ENCODE peak calls at places on chromosomes 1 and 21, in seven cellular contexts. C is fibroblast of villous mesenchyme; B is hepatocyte; V is nephron progenitor cell; N is foreskin fibroblast; D is CD8-positive, alpha-beta T cell; K is heart left ventricle. E is an unnamed sample.

GRCh38 chr1:41870076-41870562 is 48.6 kb downstream of the HIVEP3 start:
- DNase-seq in C (peak), D (no peak), B (no peak), N (peak), V (no peak), K (no peak), E (peak)

GRCh38 chr1:63731117-63732043 is 42.4 kb upstream of the ROR1 start:
- DNase-seq in V (no peak), K (no peak), D (no peak), N (peak), C (peak), B (peak), E (peak)

GRCh38 chr1:234605983-234606730 is 3.8 kb downstream of the IRF2BP2 start:
- DNase-seq in B (peak), D (peak), V (no peak), K (no peak), C (peak), N (peak), E (peak)

GRCh38 chr1:31062867-31063380 is 2.6 kb downstream of the PUM1 start:
- DNase-seq in V (no peak), N (no peak), K (no peak), B (no peak), C (no peak), D (no peak), E (no peak)

GRCh38 chr1:56688522-56689026 is 43.5 kb downstream of the PRKAA2 start:
- DNase-seq in N (peak), C (peak), D (no peak), V (no peak), B (peak), K (no peak), E (peak)

GRCh38 chr21:42677339-42678117 is 24.1 kb downstream of the PDE9A start:
- DNase-seq in V (no peak), D (no peak), B (no peak), N (peak), C (peak), K (peak), E (peak)

GRCh38 chr1:203130358-203130992 is 2.9 kb downstream of the ADORA1 start:
- DNase-seq in K (no peak), C (no peak), B (no peak), D (no peak), V (no peak), N (no peak), E (no peak)

GRCh38 chr1:153857505-153857904 is 65.3 kb downstream of the GATAD2B start:
- DNase-seq in D (no peak), V (no peak), N (no peak), K (no peak), C (no peak), B (no peak), E (no peak)

GRCh38 chr1:41925712-41926111 is 7.0 kb upstream of the HIVEP3 start:
- DNase-seq in C (peak), K (no peak), N (peak), B (no peak), V (no peak), D (no peak), E (peak)

GRCh38 chr1:91916046-91916445 is 30.1 kb upstream of the TGFBR3 start:
- DNase-seq in B (no peak), C (no peak), V (no peak), K (no peak), N (no peak), D (no peak), E (no peak)

GRCh38 chr1:91913018-91913417 is 27.1 kb upstream of the TGFBR3 start:
- DNase-seq in D (no peak), V (no peak), B (no peak), C (no peak), K (no peak), N (peak), E (peak)

GRCh38 chr1:91916811-91917460 is 31.0 kb upstream of the TGFBR3 start:
- DNase-seq in N (no peak), K (no peak), C (no peak), B (no peak), D (no peak), V (no peak), E (no peak)

DNA sequence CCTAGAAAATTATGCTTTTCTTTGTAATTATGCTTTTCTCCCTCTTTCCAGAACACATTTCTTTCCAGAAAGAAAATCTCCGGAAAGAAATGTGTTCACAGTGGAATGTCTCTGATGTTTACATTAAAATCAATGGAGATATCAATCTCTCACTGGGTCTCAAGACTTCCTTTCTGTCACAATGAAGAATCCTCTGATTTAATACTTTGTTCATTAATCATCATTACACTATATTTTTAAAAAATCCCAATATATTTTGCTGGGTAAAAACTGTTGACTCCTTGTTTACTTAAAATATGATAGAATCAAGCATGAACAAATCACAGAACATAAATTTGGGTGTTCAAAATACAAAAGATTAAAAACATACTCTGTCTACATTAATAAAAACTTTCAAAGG is 26.3 kb upstream of the TGFBR3 start:
- DNase-seq in C (no peak), D (no peak), K (no peak), N (no peak), B (no peak), V (no peak), E (no peak)
- TF ChIP-seq CTCF in C (no peak), D (no peak), K (no peak), N (no peak), B (no peak), V (no peak), E (no peak)

GRCh38 chr1:7853341-7854026 is 619 bp upstream of the UTS2 start:
- DNase-seq in V (no peak), B (no peak), C (no peak), N (no peak), D (no peak), K (no peak), E (no peak)

GRCh38 chr1:7857000-7857399 is 4.1 kb upstream of the UTS2 start:
- DNase-seq in V (no peak), K (no peak), N (no peak), D (no peak), C (no peak), B (no peak), E (no peak)

GRCh38 chr1:7857951-7858350 is 5.1 kb upstream of the UTS2 start:
- DNase-seq in N (peak), B (no peak), V (no peak), K (no peak), C (no peak), D (no peak), E (no peak)

GRCh38 chr1:7859406-7859805 is 6.5 kb upstream of the UTS2 start:
- DNase-seq in D (no peak), K (no peak), N (no peak), B (no peak), C (no peak), V (no peak), E (no peak)

DNA sequence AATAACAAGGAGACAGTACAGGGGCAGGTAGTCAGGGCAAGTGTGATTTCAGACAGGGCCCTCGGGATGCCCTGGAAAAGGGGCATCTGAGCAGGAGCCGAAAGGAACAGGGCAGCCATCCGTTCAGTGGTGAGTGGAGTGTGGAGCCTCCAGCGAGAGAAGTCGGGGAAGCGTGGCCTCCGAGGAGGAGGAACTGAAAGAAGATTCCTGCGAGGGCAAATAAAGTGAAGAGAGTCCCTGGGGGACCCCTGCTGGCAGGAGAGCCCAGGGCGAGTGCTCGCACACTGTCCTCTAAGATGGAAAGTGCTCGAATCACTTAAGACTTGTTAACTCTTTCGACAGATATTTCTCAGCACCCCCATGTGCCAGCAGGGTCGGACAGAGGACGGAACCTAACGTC is 3.5 kb upstream of the UTS2 start:
- DNase-seq in N (no peak), D (no peak), B (no peak), V (peak), C (peak), K (no peak), E (peak)
- TF ChIP-seq CTCF in N (peak), D (no peak), B (no peak), V (no peak), C (peak), K (no peak), E (no peak)

GRCh38 chr1:196002906-196003305 is 605.3 kb downstream of the KCNT2 start:
- DNase-seq in C (no peak), D (no peak), V (no peak), K (no peak), B (no peak), N (peak), E (no peak)

GRCh38 chr1:196001188-196001587 is 607.1 kb downstream of the KCNT2 start:
- DNase-seq in K (no peak), C (no peak), B (no peak), D (no peak), N (no peak), V (no peak), E (no peak)

DNA sequence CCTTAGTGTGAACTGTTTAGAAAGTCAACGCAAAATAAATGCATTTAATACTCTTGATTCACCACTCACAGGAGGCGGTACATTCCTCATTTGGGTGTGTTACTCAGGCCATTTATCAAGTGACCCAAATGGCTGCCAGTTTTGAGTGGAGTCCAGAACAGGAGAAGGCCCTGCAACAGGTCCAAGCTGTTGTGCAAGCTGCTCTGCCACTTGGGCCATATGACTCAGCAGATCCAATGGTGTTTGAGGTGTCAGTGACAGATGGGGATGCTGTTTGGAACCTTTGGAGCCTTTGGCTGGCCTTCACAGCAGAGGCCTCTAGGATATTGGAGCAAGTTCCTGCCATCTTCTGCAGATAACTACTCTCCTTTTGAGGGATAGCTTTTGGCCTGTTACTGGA is 609.2 kb downstream of the KCNT2 start:
- DNase-seq in N (no peak), K (no peak), V (no peak), B (no peak), D (no peak), C (no peak), E (no peak)
- TF ChIP-seq CTCF in N (no peak), K (no peak), V (no peak), B (no peak), D (no peak), C (no peak), E (no peak)

GRCh38 chr1:26327956-26328362 is 10.2 kb downstream of the CD52 start:
- DNase-seq in K (no peak), D (no peak), B (no peak), C (no peak), V (no peak), N (no peak), E (no peak)
- TF ChIP-seq CTCF in K (no peak), D (no peak), B (no peak), C (no peak), V (no peak), N (no peak), E (no peak)